ENCODE peak calls at places on chromosomes 6 and 20, in four cellular contexts. G is LoVo, V is gastrocnemius medialis, U is astrocyte of the spinal cord. Y is an unnamed sample.

GRCh38 chr20:36760647-36761046 is 12.9 kb downstream of the DSN1 start:
- DNase-seq in U (no peak), V (no peak), G (no peak), Y (no peak)

GRCh38 chr6:17629824-17630510 is 29.9 kb downstream of the FAM8A1 start:
- DNase-seq in G (no peak), U (no peak), V (no peak), Y (no peak)

GRCh38 chr20:58359441-58359840 is 29.6 kb upstream of the VAPB start:
- DNase-seq in U (no peak), V (no peak), G (no peak), Y (peak)

GRCh38 chr6:109186012-109186411 is 90.7 kb downstream of the CEP57L1 start:
- DNase-seq in V (no peak), U (no peak), G (no peak), Y (no peak)

GRCh38 chr20:6663104-6663503 is 104.4 kb upstream of the BMP2 start:
- DNase-seq in V (no peak), G (no peak), U (no peak), Y (no peak)

GRCh38 chr20:35971981-35972380 is 3.6 kb downstream of the CNBD2 start:
- DNase-seq in U (no peak), G (no peak), V (no peak), Y (no peak)

GRCh38 chr20:62778058-62778457 is 18.2 kb upstream of the MRGBP start:
- DNase-seq in U (no peak), G (no peak), V (no peak), Y (no peak)

GRCh38 chr20:63150391-63150898 is 65.5 kb downstream of the YTHDF1 start:
- DNase-seq in U (no peak), V (no peak), G (no peak), Y (no peak)

GRCh38 chr6:42028234-42029061 is 21.9 kb upstream of the TAF8 start:
- DNase-seq in G (no peak), V (peak), U (peak), Y (peak)

GRCh38 chr6:147449405-147450161 is 58.9 kb upstream of the SAMD5 start:
- DNase-seq in U (no peak), V (no peak), G (no peak), Y (no peak)

GRCh38 chr6:42403831-42404230 is 47.9 kb downstream of the TRERF1 start:
- DNase-seq in U (no peak), V (peak), G (no peak), Y (no peak)

GRCh38 chr6:156883497-156884252 is 106.5 kb downstream of the ARID1B start:
- DNase-seq in U (no peak), G (no peak), V (no peak), Y (peak)

GRCh38 chr6:47434372-47435253 is 43.0 kb upstream of the CD2AP start:
- DNase-seq in G (no peak), V (no peak), U (no peak), Y (no peak)

GRCh38 chr20:35663516-35663812 is 1.2 kb downstream of the CPNE1 start:
- DNase-seq in G (peak), U (peak), V (no peak), Y (peak)

GRCh38 chr6:27866370-27867050 is 45.7 kb downstream of the OR2B2 start:
- DNase-seq in U (peak), G (peak), V (no peak), Y (peak)

GRCh38 chr6:149860834-149861602 is 3.1 kb downstream of the LRP11 start:
- DNase-seq in V (no peak), U (peak), G (no peak), Y (no peak)

GRCh38 chr20:50237349-50237748 is 46.7 kb downstream of the CEBPB start:
- DNase-seq in G (no peak), V (no peak), U (no peak), Y (no peak)